ENCODE peak calls at places on chromosomes 11 and 22, in six cellular contexts. S, O, B, V, W and U are unnamed samples.

GRCh38 chr11:41379084-41379483 is 80.4 kb downstream of the LRRC4C start:
- DNase-seq in W (no peak), B (no peak), S (no peak), V (no peak), O (no peak), U (no peak)

GRCh38 chr11:18566406-18566805 is 22.1 kb downstream of the UEVLD start:
- DNase-seq in V (no peak), W (no peak), B (no peak), S (no peak), O (no peak), U (no peak)

GRCh38 chr11:106397787-106398355 is 320.4 kb downstream of the AASDHPPT start:
- DNase-seq in B (no peak), W (no peak), V (no peak), O (no peak), S (no peak), U (no peak)

GRCh38 chr11:88631497-88631896 is 294.0 kb upstream of the CTSC start:
- DNase-seq in O (no peak), B (no peak), W (no peak), V (no peak), S (no peak), U (no peak)

GRCh38 chr22:44419429-44419828 is 78.6 kb downstream of the RTL6 start:
- DNase-seq in O (no peak), W (no peak), B (no peak), V (no peak), S (no peak), U (no peak)

GRCh38 chr11:130431337-130431773 is 2.9 kb upstream of the ADAMTS8 start:
- DNase-seq in S (peak; percentile 97), W (peak; percentile 80), V (no peak), O (peak; percentile 60), B (peak; percentile 89), U (peak; percentile 64)

GRCh38 chr11:17898782-17899181 is 114.1 kb downstream of the SERGEF start:
- DNase-seq in S (peak; percentile 23), B (no peak), W (no peak), V (no peak), O (no peak), U (no peak)

GRCh38 chr11:61779666-61780525 is 12.5 kb downstream of the TMEM258 start:
- DNase-seq in W (no peak), V (no peak), S (no peak), O (no peak), B (no peak), U (peak; percentile 34)

GRCh38 chr11:62005231-62005661 is 37.8 kb upstream of the FTH1 start:
- DNase-seq in W (no peak), S (no peak), B (no peak), V (no peak), O (no peak), U (no peak)

GRCh38 chr22:36160499-36160942 is at the start of gene APOL3:
- DNase-seq in O (no peak), S (no peak), W (no peak), B (peak; percentile 84), V (no peak), U (peak; percentile 70)

GRCh38 chr11:1943576-1943975 is 3.6 kb upstream of the MRPL23 start:
- DNase-seq in B (no peak), O (no peak), S (peak; percentile 13), W (no peak), V (no peak), U (peak; percentile 49)

GRCh38 chr11:107116358-107116757 is 98.1 kb upstream of the GUCY1A2 start:
- DNase-seq in V (no peak), B (no peak), S (no peak), W (no peak), O (no peak), U (no peak)

GRCh38 chr11:71453021-71453910 is at the start of gene NADSYN1:
- DNase-seq in S (peak; percentile 98), O (peak; percentile 89), V (peak; percentile 56), B (peak; percentile 99), W (peak; percentile 99), U (peak; percentile 97)

GRCh38 chr11:126416542-126417090 is 61.1 kb downstream of the ST3GAL4 start:
- DNase-seq in V (no peak), S (peak; percentile 83), W (peak; percentile 88), B (peak; percentile 90), O (peak; percentile 67), U (peak; percentile 91)

GRCh38 chr11:35398881-35399280 is 20.5 kb downstream of the SLC1A2 start:
- DNase-seq in B (no peak), O (no peak), S (no peak), W (no peak), V (no peak), U (no peak)

GRCh38 chr11:6307879-6308278 is 12.4 kb downstream of the CAVIN3 start:
- DNase-seq in O (no peak), W (no peak), S (no peak), V (no peak), B (no peak), U (no peak)

GRCh38 chr11:133347988-133348387 is 184.3 kb downstream of the OPCML start:
- DNase-seq in O (no peak), V (no peak), B (no peak), W (no peak), S (no peak), U (no peak)

GRCh38 chr22:49081261-49081666 is 746.4 kb downstream of the BRD1 start:
- DNase-seq in S (no peak), V (no peak), B (no peak), W (no peak), O (no peak), U (peak; percentile 30)

GRCh38 chr11:10002221-10002620 is 291.8 kb downstream of the SBF2 start:
- DNase-seq in W (no peak), B (no peak), V (no peak), S (no peak), O (no peak), U (no peak)

GRCh38 chr11:44066732-44067131 is 662 bp downstream of the ACCS start:
- DNase-seq in S (no peak), V (peak; percentile 60), W (peak; percentile 42), B (peak; percentile 50), O (no peak), U (no peak)

GRCh38 chr11:74647404-74647803 is 55.0 kb downstream of the POLD3 start:
- DNase-seq in W (no peak), B (no peak), S (no peak), V (no peak), O (no peak), U (no peak)

GRCh38 chr11:76654980-76655379 is 15.6 kb downstream of the LRRC32 start:
- DNase-seq in O (no peak), S (peak; percentile 3), W (no peak), V (no peak), B (no peak), U (no peak)

GRCh38 chr11:43989162-43989961 is 46.9 kb downstream of the C11orf96 start:
- DNase-seq in V (no peak), B (peak; percentile 28), W (peak; percentile 70), O (no peak), S (no peak), U (peak; percentile 56)

GRCh38 chr11:14288189-14288935 is 70.6 kb downstream of the RRAS2 start:
- DNase-seq in O (no peak), B (no peak), W (no peak), V (peak; percentile 53), S (no peak), U (no peak)

GRCh38 chr11:7473702-7474101 is 11.6 kb upstream of the OLFML1 start:
- DNase-seq in W (no peak), S (no peak), V (no peak), O (no peak), B (no peak), U (no peak)

GRCh38 chr11:11909727-11910126 is 68.0 kb downstream of the USP47 start:
- DNase-seq in B (no peak), O (no peak), V (peak; percentile 8), W (no peak), S (no peak), U (no peak)

GRCh38 chr11:44615913-44616806 is 50.7 kb downstream of the CD82 start:
- DNase-seq in V (no peak), B (no peak), W (no peak), S (no peak), O (no peak), U (no peak)

GRCh38 chr11:93820847-93821246 is 29.6 kb downstream of the VSTM5 start:
- DNase-seq in V (no peak), B (no peak), S (no peak), W (no peak), O (no peak), U (no peak)

GRCh38 chr11:57464343-57465181 is 4.2 kb downstream of the RTN4RL2 start:
- DNase-seq in S (peak; percentile 24), W (peak; percentile 28), B (no peak), O (no peak), V (no peak), U (no peak)

GRCh38 chr22:48758021-48758561 is 1069.6 kb downstream of the BRD1 start:
- DNase-seq in O (no peak), B (no peak), W (no peak), S (peak; percentile 11), V (no peak), U (no peak)

GRCh38 chr11:12518606-12519385 is 141.4 kb downstream of the PARVA start:
- DNase-seq in B (no peak), O (no peak), S (no peak), W (no peak), V (no peak), U (no peak)

GRCh38 chr11:102345923-102346322 is 1.1 kb upstream of the BIRC2 start:
- DNase-seq in V (peak; percentile 88), O (no peak), B (no peak), S (no peak), W (no peak), U (no peak)

GRCh38 chr11:134041349-134041748 is 27.5 kb upstream of the JAM3 start:
- DNase-seq in O (no peak), S (no peak), V (no peak), W (no peak), B (no peak), U (no peak)

GRCh38 chr11:35990816-35991215 is 47.0 kb downstream of the LDLRAD3 start:
- DNase-seq in S (no peak), V (no peak), B (no peak), W (no peak), O (no peak), U (no peak)

GRCh38 chr11:69463181-69463891 is 18.1 kb upstream of the LINC01488 start:
- DNase-seq in S (no peak), O (no peak), V (no peak), W (peak; percentile 88), B (peak; percentile 35), U (peak; percentile 44)